ENCODE peak calls at places on chromosomes 4 and X, in eight cellular contexts. X is aorta, I is mesendoderm, U is IMR-90, C is Peyer's patch, S is prostate gland, V is mucosa of descending colon, G is neural progenitor cell. L is an unnamed sample.

GRCh38 chrX:106999002-106999975 is 723 bp downstream of the MORC4 start:
- DNase-seq in C (peak; percentile 77), I (peak; percentile 60), S (peak; percentile 48), G (peak; percentile 60), X (peak; percentile 82), U (peak; percentile 49), V (peak; percentile 62), L (peak; percentile 43)

GRCh38 chr4:122930877-122931276 is 8.5 kb upstream of the NUDT6 start:
- DNase-seq in X (no peak), S (no peak), V (no peak), I (no peak), C (no peak), U (peak; percentile 41), G (no peak), L (no peak)

GRCh38 chrX:80876877-80877276 is 67.2 kb upstream of the BRWD3 start:
- DNase-seq in C (no peak), S (no peak), V (no peak), X (no peak), U (peak; percentile 44), I (peak; percentile 26), G (peak; percentile 11), L (no peak)

GRCh38 chr4:127997534-127998388 is 32.6 kb downstream of the ABHD18 start:
- DNase-seq in I (peak; percentile 35), U (peak; percentile 63), G (no peak), V (no peak), S (no peak), C (no peak), X (no peak), L (no peak)

GRCh38 chr4:142416121-142416520 is 430.0 kb downstream of the INPP4B start:
- DNase-seq in U (peak; percentile 72), I (no peak), V (no peak), C (no peak), X (no peak), S (no peak), G (no peak), L (no peak)

GRCh38 chrX:7435822-7436221 is 287.9 kb upstream of the PUDP start:
- DNase-seq in C (no peak), V (no peak), U (no peak), G (no peak), I (no peak), S (no peak), X (no peak), L (no peak)

GRCh38 chrX:118346258-118347094 is 570 bp downstream of the WDR44 start:
- DNase-seq in V (peak; percentile 71), C (peak; percentile 71), S (peak; percentile 11), I (peak; percentile 49), U (no peak), G (peak; percentile 58), X (peak; percentile 81), L (peak; percentile 44)

GRCh38 chrX:134294548-134294947 is 57.6 kb downstream of the CCDC160 start:
- DNase-seq in I (no peak), X (no peak), G (no peak), C (no peak), S (no peak), U (peak; percentile 2), V (no peak), L (no peak)

GRCh38 chr4:83599183-83599582 is 63.3 kb downstream of the GPAT3 start:
- DNase-seq in C (no peak), X (no peak), U (peak; percentile 59), S (no peak), I (peak; percentile 69), V (no peak), G (no peak), L (no peak)

GRCh38 chrX:54045563-54046228 is 1.4 kb upstream of the PHF8 start:
- DNase-seq in V (no peak), S (peak; percentile 26), U (no peak), G (peak; percentile 7), C (no peak), I (no peak), X (no peak), L (no peak)

GRCh38 chrX:132114607-132115006 is 13.2 kb downstream of the FRMD7 start:
- DNase-seq in G (no peak), V (no peak), X (no peak), C (no peak), S (no peak), I (no peak), U (no peak), L (no peak)

GRCh38 chrX:46572295-46572936 is 1.1 kb upstream of the CHST7 start:
- DNase-seq in I (no peak), V (no peak), U (no peak), S (no peak), G (no peak), X (no peak), C (no peak), L (no peak)

GRCh38 chr4:4782969-4783368 is 76.5 kb upstream of the MSX1 start:
- DNase-seq in U (peak; percentile 53), S (no peak), I (no peak), C (no peak), X (peak; percentile 16), G (no peak), V (no peak), L (no peak)

GRCh38 chr4:185730387-185730786 is 81.6 kb downstream of the SORBS2 start:
- DNase-seq in V (no peak), U (no peak), C (no peak), I (peak; percentile 62), G (peak; percentile 63), X (no peak), S (no peak), L (no peak)

GRCh38 chrX:136759968-136760367 is 20.8 kb downstream of the ARHGEF6 start:
- DNase-seq in V (no peak), C (no peak), X (no peak), U (no peak), G (no peak), S (no peak), I (peak; percentile 62), L (no peak)

GRCh38 chr4:36099509-36099908 is 144.8 kb downstream of the ARAP2 start:
- DNase-seq in X (no peak), U (no peak), V (no peak), S (no peak), C (no peak), G (no peak), I (no peak), L (no peak)

GRCh38 chr4:6270691-6271121 is 1.1 kb downstream of the WFS1 start:
- DNase-seq in S (no peak), V (no peak), G (no peak), I (no peak), C (peak; percentile 63), U (peak; percentile 7), X (peak; percentile 68), L (no peak)

GRCh38 chr4:150310159-150310895 is 232.1 kb downstream of the DCLK2 start:
- DNase-seq in X (no peak), V (no peak), U (peak; percentile 68), S (no peak), I (no peak), G (no peak), C (no peak), L (no peak)

GRCh38 chrX:140764401-140764919 is 54.9 kb downstream of the LINC00632 start:
- DNase-seq in S (no peak), X (peak; percentile 84), U (peak; percentile 54), V (peak; percentile 15), C (no peak), I (peak; percentile 88), G (peak; percentile 59), L (no peak)

GRCh38 chrX:7059214-7059838 is 88.2 kb upstream of the STS start:
- DNase-seq in G (no peak), V (no peak), U (no peak), X (no peak), S (no peak), C (no peak), I (no peak), L (no peak)

GRCh38 chr4:107977482-107977881 is 12.2 kb upstream of the HADH start:
- DNase-seq in U (no peak), C (no peak), X (no peak), V (no peak), I (no peak), G (no peak), S (no peak), L (no peak)

GRCh38 chr4:94523033-94523590 is 71.4 kb downstream of the PDLIM5 start:
- DNase-seq in G (no peak), I (no peak), S (no peak), X (no peak), U (no peak), V (no peak), C (no peak), L (no peak)
- H3K4me1 ChIP-seq in G (no peaks in the 10 kb centered on the region), I (peaks cover 2% of the 10 kb centered on the region), S (no peaks in the 10 kb centered on the region), X (peaks cover 2% of the 10 kb centered on the region), U (peaks cover 19% of the 10 kb centered on the region), V (no peaks in the 10 kb centered on the region), C (no peaks in the 10 kb centered on the region), L (peaks cover 37% of the 10 kb centered on the region)

GRCh38 chr4:52370576-52370975 is 288.5 kb downstream of the USP46 start:
- DNase-seq in S (no peak), C (no peak), I (no peak), G (no peak), X (no peak), V (no peak), U (no peak), L (no peak)
- H3K4me1 ChIP-seq in S (no peaks in the 10 kb centered on the region), C (no peaks in the 10 kb centered on the region), I (no peaks in the 10 kb centered on the region), G (no peaks in the 10 kb centered on the region), X (no peaks in the 10 kb centered on the region), V (no peaks in the 10 kb centered on the region), U (no peaks in the 10 kb centered on the region), L (no peaks in the 10 kb centered on the region)

DNA sequence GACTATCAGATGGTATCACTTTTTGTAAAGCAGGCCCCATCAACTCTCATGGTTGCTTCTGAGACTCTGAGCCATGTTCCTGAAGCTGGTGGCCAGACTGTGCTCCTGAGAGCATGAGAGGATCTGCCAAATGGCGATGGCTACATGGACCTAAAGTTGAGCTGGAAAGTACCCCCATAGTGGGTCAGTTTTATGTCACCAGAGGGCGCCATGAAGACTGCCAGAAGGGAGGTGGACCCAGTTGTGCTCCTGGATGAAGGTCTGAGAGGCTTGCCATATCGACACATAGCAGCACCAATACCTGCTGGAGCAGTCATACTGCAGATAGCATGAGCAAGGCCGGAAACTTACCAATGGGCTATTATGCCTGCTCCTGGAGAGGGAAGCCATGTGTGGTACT is 105.7 kb downstream of the SLITRK2 start:
- DNase-seq in G (peak; percentile 11), X (no peak), C (no peak), S (no peak), U (no peak), I (peak; percentile 42), V (no peak), L (no peak)
- H3K4me1 ChIP-seq in G (no peaks in the 10 kb centered on the region), X (no peaks in the 10 kb centered on the region), C (no peaks in the 10 kb centered on the region), S (no peaks in the 10 kb centered on the region), U (no peaks in the 10 kb centered on the region), I (no peaks in the 10 kb centered on the region), V (no peaks in the 10 kb centered on the region), L (no peaks in the 10 kb centered on the region)

GRCh38 chr4:152074573-152074972 is 313.8 kb upstream of the GATB start:
- DNase-seq in C (no peak), V (no peak), X (no peak), I (no peak), G (no peak), S (no peak), U (no peak), L (no peak)
- H3K4me1 ChIP-seq in C (no peaks in the 10 kb centered on the region), V (no peaks in the 10 kb centered on the region), X (no peaks in the 10 kb centered on the region), I (peaks cover 8% of the 10 kb centered on the region), G (peaks cover 15% of the 10 kb centered on the region), S (no peaks in the 10 kb centered on the region), U (no peaks in the 10 kb centered on the region), L (peaks cover 2% of the 10 kb centered on the region)

GRCh38 chrX:19794690-19795089 is 92.7 kb downstream of the SH3KBP1 start:
- DNase-seq in S (no peak), C (no peak), G (no peak), U (no peak), V (no peak), X (no peak), I (no peak), L (no peak)
- H3K4me1 ChIP-seq in S (no peaks in the 10 kb centered on the region), C (no peaks in the 10 kb centered on the region), G (no peaks in the 10 kb centered on the region), U (peaks cover 2% of the 10 kb centered on the region), V (no peaks in the 10 kb centered on the region), X (no peaks in the 10 kb centered on the region), I (no peaks in the 10 kb centered on the region), L (peaks cover 6% of the 10 kb centered on the region)

GRCh38 chrX:120304241-120304640 is 7.0 kb downstream of the TMEM255A start:
- DNase-seq in X (no peak), S (no peak), I (no peak), C (no peak), V (no peak), U (no peak), G (no peak), L (no peak)
- H3K4me1 ChIP-seq in X (no peaks in the 10 kb centered on the region), S (no peaks in the 10 kb centered on the region), I (no peaks in the 10 kb centered on the region), C (no peaks in the 10 kb centered on the region), V (no peaks in the 10 kb centered on the region), U (no peaks in the 10 kb centered on the region), G (no peaks in the 10 kb centered on the region), L (no peaks in the 10 kb centered on the region)